ENCODE peak calls at places on chromosomes 7 and 10, in four cellular contexts. L is cardiac fibroblast; M is CD8-positive, alpha-beta T cell; H is fibroblast of mammary gland. I is an unnamed sample.

GRCh38 chr7:38411404-38411803 is 138.0 kb upstream of the TARP start:
- DNase-seq in L (peak), M (no peak), H (peak), I (peak)

GRCh38 chr10:118564652-118565051 is 30.8 kb downstream of the PRLHR start:
- DNase-seq in L (no peak), M (no peak), H (peak), I (no peak)

GRCh38 chr10:133357293-133358151 is at the start of gene FUOM:
- DNase-seq in L (peak), M (peak), H (peak), I (peak)

GRCh38 chr10:113665806-113666354 is 2.0 kb upstream of the NRAP start:
- DNase-seq in L (peak), M (no peak), H (peak), I (peak)

GRCh38 chr10:59240581-59241183 is 64.2 kb downstream of the PHYHIPL start:
- DNase-seq in L (peak), M (no peak), H (peak), I (peak)

GRCh38 chr7:7264306-7265040 is 82.1 kb downstream of the C1GALT1 start:
- DNase-seq in L (no peak), M (no peak), H (no peak), I (no peak)

GRCh38 chr10:24866615-24867583 is 85.5 kb downstream of the PRTFDC1 start:
- DNase-seq in L (peak), M (no peak), H (peak), I (peak)

GRCh38 chr10:88386878-88387773 is 196.0 kb downstream of the RNLS start:
- DNase-seq in L (peak), M (no peak), H (peak), I (peak)

GRCh38 chr10:101489355-101489754 is 98.7 kb downstream of the POLL start:
- DNase-seq in L (peak), M (no peak), H (peak), I (peak)

DNA sequence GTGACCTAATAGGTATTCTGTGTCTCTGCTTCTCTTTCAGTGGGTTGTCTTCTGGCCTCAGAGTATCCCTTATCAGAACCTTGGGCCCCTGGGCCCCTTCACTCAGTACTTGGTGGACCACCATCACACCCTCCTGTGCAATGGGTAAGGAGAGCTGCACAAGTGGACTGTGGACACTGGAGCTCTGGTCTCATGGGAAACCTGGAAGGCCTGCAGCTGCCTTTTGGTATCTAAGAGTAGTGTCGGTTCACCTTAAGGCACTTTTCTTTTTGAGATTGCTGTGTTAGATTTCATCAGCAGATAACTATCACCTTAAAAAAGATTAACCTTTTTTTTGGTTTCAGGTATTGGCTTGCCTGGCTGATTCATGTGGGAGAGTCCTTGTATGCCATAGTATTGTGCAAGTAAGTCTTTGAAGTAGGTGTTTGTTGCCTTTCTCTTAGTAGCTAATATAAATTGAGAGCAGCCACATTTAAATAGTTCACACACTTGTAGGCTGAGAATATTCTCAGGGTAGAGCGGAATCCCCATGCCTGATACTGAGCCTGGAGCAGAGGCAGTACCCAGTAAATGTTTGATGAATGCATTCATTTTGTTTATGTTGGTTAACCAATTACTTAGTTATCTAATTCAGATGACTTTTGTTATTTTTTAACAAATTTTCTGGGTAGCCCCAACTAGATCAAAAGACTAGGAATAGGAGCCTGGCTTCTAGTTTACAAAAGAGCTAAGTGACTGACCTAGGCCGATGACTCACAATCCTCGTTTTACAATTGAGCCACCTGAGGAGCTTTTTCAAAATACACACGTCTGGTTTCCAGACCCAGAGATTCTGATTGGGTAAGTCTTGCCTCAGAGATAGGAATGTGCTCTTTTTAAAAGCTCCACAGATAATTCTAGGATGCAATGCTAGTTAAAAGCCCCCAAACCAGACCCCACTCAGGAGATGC is 3.6 kb downstream of the TMEM254 start:
- DNase-seq in L (no peak), M (no peak), H (peak), I (peak)
- H3K4me3 ChIP-seq in L (no peak), M (no peak), H (no peak), I (no peak)

GRCh38 chr7:30977896-30978564 is 14.3 kb downstream of the GHRHR start:
- DNase-seq in L (peak), M (no peak), H (peak), I (peak)
- TF ChIP-seq CTCF in L (peak), M (no peak), H (peak), I (peak)

DNA sequence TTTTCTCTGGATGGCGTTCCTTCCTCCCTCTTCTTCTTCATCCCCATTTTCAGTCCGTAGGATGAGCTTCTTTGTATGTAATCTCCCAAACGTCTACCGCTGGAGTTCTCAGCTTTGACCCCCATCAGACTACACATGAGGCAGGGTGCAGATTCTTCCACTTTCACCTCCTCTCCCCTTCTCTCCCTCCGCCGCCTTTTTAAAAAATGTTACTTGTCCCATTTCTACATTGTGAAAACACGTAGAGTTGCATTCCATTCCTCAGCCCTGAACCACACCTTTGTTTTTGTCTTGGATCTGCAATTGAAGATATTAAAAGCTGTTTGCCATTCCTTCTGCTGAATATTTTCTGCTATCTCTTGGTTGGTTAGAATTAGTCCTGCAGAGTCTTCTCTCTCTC is 6.2 kb downstream of the ADIRF start:
- DNase-seq in L (no peak), M (no peak), H (no peak), I (no peak)
- H3K4me3 ChIP-seq in L (no peak), M (no peak), H (no peak), I (no peak)

DNA sequence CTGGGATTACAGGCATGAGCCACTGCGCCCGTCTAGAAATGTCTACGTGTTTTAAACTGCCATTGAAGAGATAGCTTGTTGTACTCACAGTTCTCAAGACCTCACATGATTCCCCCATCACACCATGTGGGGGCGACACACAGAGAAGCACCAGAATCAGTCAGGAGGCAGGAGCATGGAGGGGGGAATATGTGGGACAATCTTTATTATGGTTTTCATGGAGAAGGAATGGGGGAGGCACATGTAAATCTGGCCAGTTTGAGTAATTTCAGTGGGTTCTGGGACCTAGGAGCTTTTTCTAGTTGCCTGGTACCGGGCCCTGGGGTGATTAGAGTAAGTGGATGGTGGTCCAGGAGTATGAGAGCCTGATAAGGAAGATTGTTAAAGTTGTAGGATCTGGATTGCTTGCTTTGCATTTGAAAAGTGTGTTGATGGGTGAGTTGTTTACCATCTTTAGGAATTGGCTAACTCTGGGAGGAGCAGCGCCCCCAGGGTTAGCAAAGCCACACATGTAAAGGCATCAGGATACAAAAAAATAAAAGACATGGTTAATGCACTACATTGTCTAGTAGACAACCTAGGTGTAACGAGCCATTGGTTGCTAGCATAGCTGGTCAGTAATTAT is 85.4 kb upstream of the SLC13A1 start:
- DNase-seq in L (no peak), M (no peak), H (no peak), I (no peak)
- TF ChIP-seq CTCF in L (no peak), M (no peak), H (no peak), I (no peak)

GRCh38 chr7:99108615-99109014 is 35.3 kb downstream of the SMURF1 start:
- DNase-seq in L (peak), M (no peak), H (peak), I (peak)
- H3K4me3 ChIP-seq in L (no peak), M (no peak), H (no peak), I (no peak)